ENCODE peak calls at places on chromosome 3, in six cellular contexts. F is MM.1S, M is HCT116, L is hepatocyte, I is PC-3, C is OCI-LY7. E is an unnamed sample.

GRCh38 chr3:106183762-106184391 is 315.1 kb upstream of the CBLB start:
- DNase-seq in F (no peak), M (no peak), L (peak), I (peak), C (no peak), E (no peak)

GRCh38 chr3:130077636-130078035 is 4.0 kb upstream of the ALG1L2 start:
- DNase-seq in F (no peak), M (no peak), L (no peak), I (no peak), C (no peak), E (no peak)

GRCh38 chr3:11095932-11096265 is 58.4 kb upstream of the HRH1 start:
- DNase-seq in F (no peak), M (peak), L (no peak), I (no peak), C (no peak), E (peak)

GRCh38 chr3:141412087-141412935 is 44.0 kb downstream of the ZBTB38 start:
- DNase-seq in F (peak), M (no peak), L (peak), I (peak), C (peak), E (peak)

GRCh38 chr3:192514081-192514753 is 213.1 kb downstream of the FGF12 start:
- DNase-seq in F (no peak), M (no peak), L (peak), I (peak), C (no peak), E (peak)

GRCh38 chr3:171810278-171811058 is at the start of gene PLD1:
- DNase-seq in F (peak), M (peak), L (peak), I (peak), C (no peak), E (peak)

GRCh38 chr3:134419966-134420321 is 45.7 kb upstream of the AMOTL2 start:
- DNase-seq in F (no peak), M (no peak), L (no peak), I (no peak), C (no peak), E (no peak)

GRCh38 chr3:29871087-29871486 is 590.2 kb downstream of the RBMS3 start:
- DNase-seq in F (peak), M (no peak), L (no peak), I (peak), C (no peak), E (no peak)

GRCh38 chr3:75171632-75172230 is 492.4 kb upstream of the FRG2C start:
- DNase-seq in F (peak), M (no peak), L (peak), I (peak), C (peak), E (peak)

GRCh38 chr3:191417457-191417729 is 43.6 kb upstream of the PYDC2 start:
- DNase-seq in F (no peak), M (no peak), L (no peak), I (no peak), C (no peak), E (no peak)

GRCh38 chr3:191915717-191916116 is 454.8 kb downstream of the PYDC2 start:
- DNase-seq in F (no peak), M (no peak), L (no peak), I (no peak), C (no peak), E (no peak)

GRCh38 chr3:47912006-47912504 is 104.2 kb downstream of the MAP4 start:
- DNase-seq in F (no peak), M (no peak), L (no peak), I (no peak), C (no peak), E (no peak)

GRCh38 chr3:169886671-169887070 is 16.9 kb upstream of the LRRC31 start:
- DNase-seq in F (no peak), M (no peak), L (no peak), I (no peak), C (no peak), E (no peak)

GRCh38 chr3:29587340-29587739 is 306.5 kb downstream of the RBMS3 start:
- DNase-seq in F (no peak), M (no peak), L (no peak), I (no peak), C (no peak), E (no peak)

GRCh38 chr3:4943553-4943952 is 35.7 kb upstream of the BHLHE40 start:
- DNase-seq in F (no peak), M (peak), L (no peak), I (peak), C (no peak), E (peak)

GRCh38 chr3:159948423-159949140 is 40.1 kb upstream of the IL12A start:
- DNase-seq in F (no peak), M (no peak), L (no peak), I (peak), C (no peak), E (no peak)

GRCh38 chr3:99836681-99837080 is 19.0 kb downstream of the CMSS1 start:
- DNase-seq in F (no peak), M (no peak), L (no peak), I (no peak), C (no peak), E (no peak)

GRCh38 chr3:142088522-142088921 is 60.8 kb downstream of the TFDP2 start:
- DNase-seq in F (no peak), M (peak), L (no peak), I (peak), C (no peak), E (no peak)

GRCh38 chr3:79587150-79587549 is 180.6 kb downstream of the ROBO1 start:
- DNase-seq in F (peak), M (no peak), L (no peak), I (no peak), C (no peak), E (no peak)

GRCh38 chr3:182092662-182093262 is 381.0 kb downstream of the SOX2 start:
- DNase-seq in F (no peak), M (no peak), L (no peak), I (no peak), C (peak), E (peak)

GRCh38 chr3:148466143-148466542 is 231.6 kb upstream of the AGTR1 start:
- DNase-seq in F (no peak), M (no peak), L (no peak), I (peak), C (no peak), E (no peak)

GRCh38 chr3:107957506-107957905 is 133.3 kb downstream of the CD47 start:
- DNase-seq in F (no peak), M (no peak), L (no peak), I (no peak), C (no peak), E (no peak)

GRCh38 chr3:72520205-72520604 is 328.0 kb downstream of the SHQ1 start:
- DNase-seq in F (no peak), M (no peak), L (no peak), I (no peak), C (no peak), E (no peak)

GRCh38 chr3:50817756-50818518 is 143.2 kb downstream of the DOCK3 start:
- DNase-seq in F (no peak), M (no peak), L (no peak), I (no peak), C (no peak), E (no peak)

GRCh38 chr3:100708989-100709839 is at the start of gene TFG:
- DNase-seq in F (peak), M (peak), L (peak), I (peak), C (peak), E (peak)

GRCh38 chr3:4030567-4030966 is 231.3 kb downstream of the LRRN1 start:
- DNase-seq in F (no peak), M (no peak), L (no peak), I (no peak), C (no peak), E (no peak)

GRCh38 chr3:37574177-37574958 is 287.3 kb upstream of the CTDSPL start:
- DNase-seq in F (no peak), M (no peak), L (no peak), I (no peak), C (no peak), E (no peak)

GRCh38 chr3:11582123-11582968 is 61.4 kb downstream of the VGLL4 start:
- DNase-seq in F (no peak), M (no peak), L (peak), I (no peak), C (peak), E (peak)

GRCh38 chr3:57078366-57079220 is 18.1 kb downstream of the SPATA12 start:
- DNase-seq in F (no peak), M (no peak), L (peak), I (peak), C (peak), E (peak)

GRCh38 chr3:159814161-159814560 is 174.5 kb upstream of the IL12A start:
- DNase-seq in F (peak), M (no peak), L (peak), I (peak), C (peak), E (no peak)

GRCh38 chr3:178392553-178392952 is 143.7 kb upstream of the KCNMB2 start:
- DNase-seq in F (no peak), M (no peak), L (no peak), I (peak), C (no peak), E (no peak)

GRCh38 chr3:141877911-141878310 is 1.5 kb downstream of the ATP1B3 start:
- DNase-seq in F (no peak), M (no peak), L (peak), I (peak), C (peak), E (peak)

GRCh38 chr3:176971613-176972174 is 225.6 kb downstream of the TBL1XR1 start:
- DNase-seq in F (no peak), M (no peak), L (no peak), I (no peak), C (no peak), E (no peak)
- TF ChIP-seq EZH2phosphoT487 in F (no peak), M (no peak), L (no peak), I (no peak), C (no peak), E (no peak)

GRCh38 chr3:123405936-123406510 is 42.9 kb downstream of the ADCY5 start:
- DNase-seq in F (no peak), M (no peak), L (no peak), I (no peak), C (no peak), E (no peak)
- TF ChIP-seq EZH2phosphoT487 in F (no peak), M (no peak), L (no peak), I (no peak), C (no peak), E (no peak)

GRCh38 chr3:145698749-145699148 is 462.2 kb downstream of the PLOD2 start:
- DNase-seq in F (no peak), M (no peak), L (no peak), I (no peak), C (peak), E (no peak)

GRCh38 chr3:145698252-145698651 is 462.7 kb downstream of the PLOD2 start:
- DNase-seq in F (no peak), M (no peak), L (no peak), I (no peak), C (no peak), E (no peak)

GRCh38 chr3:145704020-145704419 is 457.0 kb downstream of the PLOD2 start:
- DNase-seq in F (no peak), M (no peak), L (peak), I (no peak), C (no peak), E (no peak)
- TF ChIP-seq EZH2phosphoT487 in F (no peak), M (no peak), L (no peak), I (no peak), C (no peak), E (no peak)

GRCh38 chr3:190076138-190076537 is 44.6 kb downstream of the P3H2 start:
- DNase-seq in F (no peak), M (no peak), L (no peak), I (no peak), C (no peak), E (no peak)
- TF ChIP-seq EZH2phosphoT487 in F (no peak), M (no peak), L (no peak), I (no peak), C (no peak), E (no peak)

E was measured in neural progenitor cell.